ENCODE peak calls at places on chromosomes 16 and 17, in ten cellular contexts. M is stimulated activated CD4-positive, alpha-beta T cell treated with anti-CD3 and anti-CD28 coated beads, Interleukin-1b, Interleukin-23, amount 100 ng/mL, for 1 hour; Y is RPMI7951; K is Ammon's horn; U is activated CD4-positive, alpha-beta T cell treated with anti-CD3 and anti-CD28 coated beads, Interleukin-2, amount 50 U/mL, for 1 hour; O is MCF 10A; V is CD8-positive, alpha-beta memory T cell; B is left ventricle myocardium inferior; Q is H7; X is glutamatergic neuron. T is an unnamed sample.

GRCh38 chr17:56165017-56165720 is 11.9 kb downstream of the ANKFN1 start:
- DNase-seq in X (no peak), B (no peak), V (no peak), Q (no peak), M (no peak), O (no peak), K (no peak), Y (no peak), U (no peak), T (no peak)

GRCh38 chr16:66620419-66620775 is 15.9 kb downstream of the CMTM3 start:
- DNase-seq in B (no peak), M (no peak), U (no peak), O (no peak), K (no peak), V (no peak), X (no peak), Q (no peak), Y (no peak), T (no peak)

GRCh38 chr17:67637901-67638641 is 79.7 kb upstream of the NOL11 start:
- DNase-seq in Y (no peak), Q (no peak), K (no peak), M (no peak), B (no peak), O (peak), U (no peak), X (no peak), V (no peak), T (no peak)

GRCh38 chr17:61408151-61409041 is 8.8 kb downstream of the TBX2 start:
- DNase-seq in O (no peak), K (no peak), U (no peak), X (peak), B (no peak), Y (no peak), M (no peak), V (no peak), Q (peak), T (peak)

GRCh38 chr16:30551781-30552180 is 6.4 kb downstream of the ZNF764 start:
- DNase-seq in U (peak), M (no peak), V (peak), O (no peak), X (no peak), K (no peak), B (no peak), Q (no peak), Y (no peak), T (no peak)

GRCh38 chr16:30184430-30185140 is 1.2 kb downstream of the CORO1A start:
- DNase-seq in Y (no peak), M (peak), V (peak), K (peak), X (peak), U (peak), O (peak), Q (peak), B (peak), T (no peak)

GRCh38 chr17:40298726-40299125 is 10.3 kb upstream of the RARA start:
- DNase-seq in B (no peak), O (no peak), U (no peak), Y (no peak), K (no peak), X (no peak), M (no peak), Q (no peak), V (no peak), T (no peak)

GRCh38 chr16:47018223-47018891 is 44.9 kb upstream of the DNAJA2 start:
- DNase-seq in M (no peak), Y (peak), V (no peak), K (peak), O (peak), Q (peak), B (no peak), U (peak), X (peak), T (no peak)

GRCh38 chr17:38870259-38871165 is 654 bp downstream of the LASP1 start:
- DNase-seq in U (peak), K (peak), Y (peak), O (peak), Q (peak), V (peak), B (peak), X (peak), M (no peak), T (peak)

GRCh38 chr17:47875586-47875985 is 20.4 kb upstream of the SP2 start:
- DNase-seq in Q (no peak), V (no peak), B (no peak), O (no peak), Y (no peak), U (no peak), K (no peak), X (no peak), M (no peak), T (no peak)

GRCh38 chr17:58219789-58220183 is 731 bp upstream of the MKS1 start:
- DNase-seq in Q (no peak), K (no peak), X (no peak), V (no peak), M (no peak), B (no peak), Y (peak), O (peak), U (no peak), T (no peak)

GRCh38 chr16:50611332-50611934 is 63.2 kb downstream of the NKD1 start:
- DNase-seq in V (no peak), U (no peak), Y (peak), Q (peak), O (peak), B (no peak), M (no peak), X (no peak), K (no peak), T (no peak)

GRCh38 chr17:7836596-7837374 is 2.8 kb downstream of the KDM6B start:
- DNase-seq in K (peak), Q (peak), M (no peak), U (peak), X (peak), Y (peak), V (peak), O (peak), B (peak), T (peak)

GRCh38 chr17:81702934-81703746 is at the start of gene MRPL12:
- DNase-seq in X (peak), O (peak), K (peak), Y (peak), V (peak), M (peak), B (peak), U (peak), Q (peak), T (peak)

GRCh38 chr17:21368545-21369246 is 7.5 kb upstream of the KCNJ12 start:
- DNase-seq in V (no peak), Y (no peak), M (no peak), U (no peak), X (no peak), K (no peak), Q (no peak), B (no peak), O (peak), T (no peak)

GRCh38 chr17:76219670-76220383 is 20.5 kb downstream of the RNF157 start:
- DNase-seq in Q (no peak), B (no peak), V (no peak), M (no peak), U (no peak), Y (no peak), X (no peak), K (no peak), O (no peak), T (no peak)

GRCh38 chr17:40364121-40364861 is at the start of gene GJD3:
- DNase-seq in X (no peak), B (no peak), Q (peak), V (no peak), U (no peak), M (no peak), K (no peak), Y (no peak), O (no peak), T (no peak)

GRCh38 chr17:17605747-17606083 is 14.2 kb upstream of the PEMT start:
- DNase-seq in X (no peak), B (no peak), Q (no peak), K (no peak), O (no peak), Y (peak), M (no peak), V (no peak), U (no peak), T (no peak)

GRCh38 chr17:82283208-82283749 is 9.8 kb upstream of the CSNK1D start:
- DNase-seq in Y (peak), M (no peak), V (no peak), Q (no peak), O (peak), U (no peak), B (no peak), X (peak), K (no peak), T (no peak)

GRCh38 chr16:3431779-3432219 is 11.5 kb downstream of the ZNF597 start:
- DNase-seq in O (no peak), B (peak), M (no peak), X (no peak), Q (no peak), U (no peak), V (peak), K (peak), Y (no peak), T (peak)

GRCh38 chr17:41008811-41009210 is at the start of gene KRTAP3-1:
- DNase-seq in U (no peak), V (no peak), Y (no peak), M (no peak), K (no peak), Q (no peak), X (peak), O (no peak), B (no peak), T (no peak)

GRCh38 chr16:66516808-66517585 is 32.9 kb downstream of the TK2 start:
- DNase-seq in K (peak), Q (no peak), V (peak), O (peak), U (peak), X (no peak), B (peak), Y (peak), M (peak), T (peak)

GRCh38 chr17:59353936-59354755 is 22.7 kb downstream of the YPEL2 start:
- DNase-seq in Q (peak), X (no peak), M (no peak), B (no peak), K (no peak), Y (no peak), V (no peak), O (no peak), U (no peak), T (no peak)

GRCh38 chr16:19138601-19139000 is 24.8 kb downstream of the ITPRIPL2 start:
- DNase-seq in K (no peak), O (peak), V (no peak), M (no peak), Q (no peak), U (no peak), B (peak), Y (peak), X (no peak), T (no peak)

GRCh38 chr17:1488826-1489275 is 3.6 kb downstream of the MYO1C start:
- DNase-seq in B (no peak), O (no peak), K (no peak), Q (peak), X (no peak), M (no peak), U (no peak), V (no peak), Y (no peak), T (no peak)

GRCh38 chr17:30304778-30305177 is 13.0 kb upstream of the BLMH start:
- DNase-seq in K (no peak), U (no peak), X (no peak), V (no peak), B (no peak), O (no peak), Q (no peak), Y (no peak), M (no peak), T (no peak)

GRCh38 chr16:67884684-67885083 is at the start of gene NRN1L:
- DNase-seq in B (peak), K (peak), M (no peak), Q (peak), U (no peak), O (peak), Y (peak), V (no peak), X (peak), T (no peak)

GRCh38 chr16:54283735-54284318 is 2.8 kb downstream of the IRX3 start:
- DNase-seq in U (no peak), Q (peak), Y (no peak), O (peak), M (no peak), K (no peak), V (no peak), X (peak), B (no peak), T (no peak)